ENCODE peak calls at places on chromosomes 3 and 15, in eight cellular contexts. F is GM23338, R is testis, B is endodermal cell, M is foreskin fibroblast, H is bronchial epithelial cell, L is fibroblast of villous mesenchyme, D is fibroblast of the aortic adventitia. T is an unnamed sample.

GRCh38 chr15:95825672-95826387 is 504.7 kb upstream of the NR2F2 start:
- DNase-seq in F (no peak), R (no peak), B (no peak), M (no peak), H (no peak), L (no peak), D (no peak), T (no peak)

GRCh38 chr3:190155752-190156151 is 35.1 kb upstream of the P3H2 start:
- DNase-seq in F (no peak), R (no peak), B (no peak), M (peak), H (peak), L (no peak), D (no peak), T (peak)

GRCh38 chr15:86347245-86347644 is 267.6 kb downstream of the AGBL1 start:
- DNase-seq in F (no peak), R (no peak), B (no peak), M (no peak), H (peak), L (no peak), D (peak), T (no peak)

GRCh38 chr3:72128906-72129305 is 344.0 kb upstream of the PROK2 start:
- DNase-seq in F (no peak), R (no peak), B (no peak), M (peak), H (no peak), L (no peak), D (peak), T (no peak)

GRCh38 chr3:61530355-61530754 is 31.0 kb upstream of the PTPRG start:
- DNase-seq in F (peak), R (no peak), B (peak), M (peak), H (peak), L (peak), D (peak), T (peak)

GRCh38 chr3:197578376-197578775 is 22.6 kb upstream of the BDH1 start:
- DNase-seq in F (no peak), R (no peak), B (no peak), M (no peak), H (no peak), L (no peak), D (no peak), T (no peak)

GRCh38 chr3:29283297-29283681 is 2.4 kb downstream of the RBMS3 start:
- DNase-seq in F (no peak), R (no peak), B (no peak), M (no peak), H (no peak), L (peak), D (peak), T (no peak)

GRCh38 chr15:51924146-51925068 is 47.2 kb downstream of the LEO1 start:
- DNase-seq in F (peak), R (no peak), B (peak), M (no peak), H (no peak), L (no peak), D (no peak), T (no peak)

GRCh38 chr15:98755138-98755537 is 106.8 kb downstream of the IGF1R start:
- DNase-seq in F (no peak), R (no peak), B (peak), M (no peak), H (peak), L (no peak), D (no peak), T (no peak)

GRCh38 chr15:68650901-68651709 is 72.3 kb downstream of the CORO2B start:
- DNase-seq in F (peak), R (peak), B (peak), M (no peak), H (no peak), L (no peak), D (no peak), T (no peak)

GRCh38 chr3:146241523-146242240 is 9.2 kb downstream of the PLSCR4 start:
- DNase-seq in F (no peak), R (peak), B (no peak), M (peak), H (no peak), L (peak), D (peak), T (peak)

GRCh38 chr15:39461536-39462140 is 119.2 kb upstream of the THBS1 start:
- DNase-seq in F (no peak), R (peak), B (no peak), M (peak), H (no peak), L (peak), D (peak), T (no peak)

GRCh38 chr3:95277614-95278013 is 1214.8 kb downstream of the NSUN3 start:
- DNase-seq in F (no peak), R (no peak), B (no peak), M (no peak), H (no peak), L (no peak), D (no peak), T (no peak)

GRCh38 chr3:112074616-112075497 is 11.3 kb upstream of the C3orf52 start:
- DNase-seq in F (no peak), R (no peak), B (peak), M (peak), H (peak), L (peak), D (peak), T (peak)

GRCh38 chr15:93608643-93609148 is 519.7 kb upstream of the RGMA start:
- DNase-seq in F (no peak), R (no peak), B (no peak), M (no peak), H (no peak), L (no peak), D (no peak), T (no peak)

GRCh38 chr3:183980408-183980807 is 37.3 kb downstream of the ABCC5 start:
- DNase-seq in F (no peak), R (no peak), B (no peak), M (peak), H (no peak), L (peak), D (no peak), T (no peak)

GRCh38 chr3:13046569-13047279 is 26.5 kb downstream of the IQSEC1 start:
- DNase-seq in F (no peak), R (no peak), B (no peak), M (no peak), H (no peak), L (no peak), D (no peak), T (no peak)

GRCh38 chr3:46850468-46850780 is 12.8 kb downstream of the MYL3 start:
- DNase-seq in F (no peak), R (no peak), B (no peak), M (no peak), H (no peak), L (no peak), D (no peak), T (no peak)

GRCh38 chr3:86282106-86282787 is 708.7 kb downstream of the VGLL3 start:
- DNase-seq in F (no peak), R (no peak), B (no peak), M (no peak), H (no peak), L (no peak), D (no peak), T (no peak)

GRCh38 chr15:68271854-68272471 is 5.6 kb upstream of the FEM1B start:
- DNase-seq in F (peak), R (no peak), B (peak), M (peak), H (peak), L (peak), D (peak), T (peak)

GRCh38 chr15:38699633-38700230 is 135.1 kb upstream of the RASGRP1 start:
- DNase-seq in F (peak), R (peak), B (peak), M (peak), H (peak), L (peak), D (peak), T (peak)

GRCh38 chr3:30691249-30691880 is 85.0 kb downstream of the TGFBR2 start:
- DNase-seq in F (no peak), R (no peak), B (no peak), M (no peak), H (no peak), L (no peak), D (no peak), T (no peak)

GRCh38 chr3:9311265-9311664 is 51.6 kb upstream of the THUMPD3 start:
- DNase-seq in F (no peak), R (no peak), B (no peak), M (no peak), H (no peak), L (no peak), D (no peak), T (no peak)

GRCh38 chr3:194325424-194326165 is 25.5 kb downstream of the CPN2 start:
- DNase-seq in F (no peak), R (no peak), B (no peak), M (no peak), H (no peak), L (no peak), D (no peak), T (no peak)

GRCh38 chr3:194324823-194325327 is 26.3 kb downstream of the CPN2 start:
- DNase-seq in F (no peak), R (no peak), B (no peak), M (no peak), H (no peak), L (no peak), D (no peak), T (no peak)

GRCh38 chr3:194321666-194322640 is 29.2 kb downstream of the CPN2 start:
- DNase-seq in F (no peak), R (no peak), B (no peak), M (no peak), H (no peak), L (no peak), D (no peak), T (no peak)

GRCh38 chr3:194322701-194323174 is 28.4 kb downstream of the CPN2 start:
- DNase-seq in F (no peak), R (no peak), B (no peak), M (peak), H (peak), L (peak), D (peak), T (peak)

DNA sequence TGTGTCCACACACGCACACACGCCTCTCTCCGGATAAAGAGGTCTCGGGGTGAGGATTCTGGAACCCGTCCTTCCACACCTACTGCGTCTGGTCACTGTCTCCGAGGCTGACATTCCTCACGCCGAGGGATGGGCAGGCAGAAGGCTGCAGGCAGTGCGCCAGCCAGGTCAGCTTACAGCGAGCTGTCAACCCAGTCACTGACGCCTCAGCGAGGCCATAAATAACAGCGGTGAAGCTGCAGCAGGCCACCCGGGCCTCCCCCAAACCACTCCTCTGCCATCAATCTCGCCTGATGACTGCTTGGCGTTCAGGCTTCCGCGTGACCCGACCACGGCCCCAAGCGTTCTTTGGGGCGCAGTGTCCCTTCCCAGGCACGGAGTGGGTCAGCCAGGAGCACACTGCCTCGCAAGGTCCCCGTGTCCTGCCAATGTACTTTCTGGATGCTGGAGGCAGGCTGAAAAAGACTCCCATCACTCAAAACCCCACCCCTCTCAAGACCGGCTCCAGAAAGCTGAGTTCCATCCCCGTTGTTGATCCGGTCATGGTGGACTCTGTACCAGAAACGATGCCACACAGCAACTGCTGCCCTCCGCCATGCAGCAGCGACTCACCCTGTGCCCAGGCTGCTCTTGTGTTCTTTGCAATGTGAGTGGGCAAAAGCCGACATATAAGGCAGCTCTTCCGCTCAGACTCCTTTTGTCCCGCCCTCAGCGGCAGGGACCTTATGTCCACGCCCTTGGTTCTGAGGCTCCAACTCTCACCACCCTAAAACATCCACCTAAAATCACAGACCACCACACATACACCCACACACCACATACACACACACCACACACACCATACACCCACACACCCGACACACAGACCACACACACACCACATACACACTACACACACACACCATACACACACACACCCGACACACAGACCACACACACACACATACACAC is 27.1 kb downstream of the CPN2 start:
- DNase-seq in F (peak), R (peak), B (no peak), M (peak), H (no peak), L (peak), D (peak), T (peak)
- H3K4me3 ChIP-seq in F (no peak), R (peak), B (no peak), M (peak), H (no peak), L (peak), D (no peak), T (no peak)

DNA sequence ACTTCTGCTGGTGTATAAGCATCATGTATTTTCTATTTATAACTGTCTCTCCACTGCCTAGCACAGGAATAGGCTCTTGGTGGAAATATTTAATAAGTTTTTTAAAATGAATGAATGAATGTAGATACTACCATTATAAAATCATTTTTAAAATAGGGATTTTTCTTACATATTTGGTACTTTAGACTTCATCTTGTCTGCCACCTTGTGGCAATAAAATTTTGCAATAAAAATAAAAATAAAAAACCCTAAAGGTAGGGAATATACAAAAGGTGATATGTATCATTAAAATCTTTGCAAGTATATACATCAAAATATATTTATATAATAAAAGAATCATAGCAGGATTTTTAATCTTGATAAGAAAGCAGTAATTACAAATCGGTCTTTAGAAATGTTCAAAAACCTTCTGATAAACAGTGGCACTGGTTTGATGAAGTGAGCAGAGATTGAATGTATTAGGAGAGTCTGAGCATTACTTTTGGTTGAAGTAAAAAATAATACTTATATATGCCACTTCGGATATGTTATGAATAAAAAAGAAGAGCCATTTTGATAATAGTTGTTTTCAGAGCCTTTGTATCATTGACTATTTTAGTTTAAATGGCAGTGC is 95.2 kb downstream of the SPATA16 start:
- DNase-seq in F (no peak), R (no peak), B (no peak), M (peak), H (peak), L (peak), D (peak), T (peak)
- TF ChIP-seq CTCF in F (peak), R (peak), B (peak), M (no peak), H (no peak), L (peak), D (peak), T (peak)

DNA sequence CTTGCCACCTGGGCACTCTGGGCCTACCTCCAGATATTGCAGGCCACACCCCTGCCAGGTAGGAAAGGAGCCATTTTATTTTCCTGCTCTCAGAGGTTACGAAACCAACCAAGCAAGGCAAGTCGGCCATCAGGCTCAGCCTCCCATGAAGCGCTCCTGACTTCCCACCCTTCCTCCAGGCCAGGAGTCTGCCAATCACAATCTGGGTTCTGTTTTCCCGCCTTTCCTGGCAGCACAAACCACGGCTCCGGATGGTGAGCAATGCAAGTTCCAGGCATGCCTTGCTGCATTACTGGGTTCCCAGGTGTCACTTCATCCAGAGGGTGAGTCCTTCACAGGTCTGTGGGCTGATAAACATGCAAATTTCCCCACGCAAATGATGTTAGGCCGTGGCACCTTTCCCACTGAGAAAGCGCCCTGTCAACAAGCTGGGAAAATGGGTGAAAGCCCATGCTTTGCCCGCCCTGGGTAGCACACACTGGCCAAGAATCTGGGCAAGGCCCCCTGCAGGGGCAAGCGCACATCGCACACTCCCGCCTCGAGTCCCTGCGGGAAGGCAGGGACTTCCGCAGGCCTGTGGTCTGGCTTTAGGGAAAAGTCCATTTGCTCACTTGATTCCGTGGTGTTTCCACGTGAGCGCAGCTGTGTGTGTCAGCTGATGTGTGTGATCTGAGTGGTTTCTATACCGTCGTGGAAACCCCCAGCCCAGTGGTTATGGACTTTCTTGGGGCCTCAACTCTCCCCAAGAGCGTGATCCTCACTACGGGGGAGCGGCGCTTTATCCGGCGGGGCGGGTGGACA is 61.6 kb upstream of the RYK start:
- DNase-seq in F (peak), R (no peak), B (peak), M (no peak), H (peak), L (no peak), D (peak), T (peak)
- H3K4me3 ChIP-seq in F (peak), R (peak), B (no peak), M (no peak), H (no peak), L (no peak), D (no peak), T (no peak)

GRCh38 chr15:46309914-46310313 is 675.1 kb downstream of the SQOR start:
- DNase-seq in F (peak), R (no peak), B (peak), M (no peak), H (no peak), L (no peak), D (no peak), T (no peak)

GRCh38 chr15:46316024-46316423 is 681.2 kb downstream of the SQOR start:
- DNase-seq in F (no peak), R (no peak), B (no peak), M (no peak), H (no peak), L (no peak), D (no peak), T (no peak)

GRCh38 chr15:46315540-46315939 is 680.7 kb downstream of the SQOR start:
- DNase-seq in F (no peak), R (no peak), B (no peak), M (no peak), H (no peak), L (no peak), D (no peak), T (no peak)

GRCh38 chr15:46312133-46312740 is 677.4 kb downstream of the SQOR start:
- DNase-seq in F (peak), R (peak), B (peak), M (peak), H (peak), L (peak), D (peak), T (peak)
- TF ChIP-seq CTCF in F (peak), R (peak), B (peak), M (peak), H (peak), L (peak), D (peak), T (peak)